ENCODE peak calls at places on chromosome 18, in nine cellular contexts. L is kidney, H is GM23248, Q is testis, F is thoracic aorta, J is endodermal cell, P is heart right ventricle, D is adrenal gland, N is sigmoid colon. W is an unnamed sample.

GRCh38 chr18:3450358-3451107 is 561 bp downstream of the TGIF1 start:
- DNase-seq in L (peak; percentile 93), H (peak; percentile 85), Q (peak; percentile 80), F (no peak), J (no peak), P (peak; percentile 76), D (peak; percentile 77), N (peak; percentile 92), W (peak; percentile 57)

GRCh38 chr18:74273394-74273793 is 18.4 kb downstream of the CYB5A start:
- DNase-seq in L (no peak), H (no peak), Q (no peak), F (no peak), J (no peak), P (no peak), D (no peak), N (no peak), W (no peak)

GRCh38 chr18:79410731-79411613 is 15.2 kb downstream of the NFATC1 start:
- DNase-seq in L (peak; percentile 75), H (no peak), Q (no peak), F (no peak), J (no peak), P (no peak), D (no peak), N (no peak), W (no peak)

GRCh38 chr18:1846640-1847039 is 724.7 kb downstream of the METTL4 start:
- DNase-seq in L (no peak), H (no peak), Q (no peak), F (no peak), J (no peak), P (no peak), D (no peak), N (no peak), W (no peak)

GRCh38 chr18:79493211-79493800 is 97.6 kb downstream of the NFATC1 start:
- DNase-seq in L (peak; percentile 69), H (no peak), Q (no peak), F (no peak), J (no peak), P (no peak), D (no peak), N (peak; percentile 66), W (peak; percentile 9)

GRCh38 chr18:77551055-77551454 is 301.4 kb downstream of the GALR1 start:
- DNase-seq in L (no peak), H (no peak), Q (no peak), F (no peak), J (no peak), P (no peak), D (no peak), N (no peak), W (no peak)

GRCh38 chr18:79572093-79572780 is 107.4 kb upstream of the CTDP1 start:
- DNase-seq in L (peak; percentile 51), H (no peak), Q (no peak), F (no peak), J (no peak), P (no peak), D (no peak), N (peak; percentile 44), W (no peak)

GRCh38 chr18:44128365-44128764 is 552.3 kb upstream of the SETBP1 start:
- DNase-seq in L (no peak), H (peak; percentile 73), Q (no peak), F (no peak), J (no peak), P (no peak), D (no peak), N (no peak), W (no peak)

GRCh38 chr18:13120255-13120654 is 98.3 kb upstream of the LDLRAD4 start:
- DNase-seq in L (no peak), H (no peak), Q (no peak), F (no peak), J (no peak), P (no peak), D (no peak), N (no peak), W (no peak)

GRCh38 chr18:11993264-11993916 is 12.1 kb downstream of the IMPA2 start:
- DNase-seq in L (peak; percentile 60), H (no peak), Q (no peak), F (no peak), J (no peak), P (no peak), D (no peak), N (peak; percentile 49), W (no peak)

GRCh38 chr18:77478619-77479018 is 229.0 kb downstream of the GALR1 start:
- DNase-seq in L (no peak), H (no peak), Q (peak; percentile 34), F (no peak), J (no peak), P (peak; percentile 81), D (peak; percentile 55), N (peak; percentile 85), W (peak; percentile 57)

GRCh38 chr18:23181547-23181946 is 46.3 kb downstream of the CABLES1 start:
- DNase-seq in L (no peak), H (no peak), Q (no peak), F (no peak), J (no peak), P (no peak), D (no peak), N (no peak), W (no peak)

GRCh38 chr18:48897531-48897930 is 53.2 kb downstream of the SMAD7 start:
- DNase-seq in L (no peak), H (peak; percentile 51), Q (no peak), F (no peak), J (no peak), P (no peak), D (no peak), N (peak; percentile 41), W (no peak)

GRCh38 chr18:63881851-63882250 is 5.7 kb upstream of the SERPINB2 start:
- DNase-seq in L (no peak), H (peak; percentile 70), Q (no peak), F (no peak), J (no peak), P (no peak), D (no peak), N (no peak), W (no peak)

GRCh38 chr18:74040459-74041332 is 106.9 kb downstream of the FBXO15 start:
- DNase-seq in L (no peak), H (peak; percentile 56), Q (peak; percentile 63), F (no peak), J (peak; percentile 92), P (no peak), D (peak; percentile 59), N (no peak), W (no peak)

GRCh38 chr18:54112356-54112755 is 112.1 kb downstream of the MBD2 start:
- DNase-seq in L (no peak), H (peak; percentile 66), Q (no peak), F (no peak), J (no peak), P (no peak), D (no peak), N (no peak), W (no peak)

GRCh38 chr18:25830787-25831186 is 259.6 kb downstream of the SS18 start:
- DNase-seq in L (no peak), H (peak; percentile 90), Q (no peak), F (no peak), J (no peak), P (peak; percentile 44), D (peak; percentile 87), N (no peak), W (peak; percentile 32)

GRCh38 chr18:36872329-36872728 is 43.4 kb downstream of the KIAA1328 start:
- DNase-seq in L (no peak), H (no peak), Q (no peak), F (no peak), J (no peak), P (no peak), D (no peak), N (no peak), W (no peak)

GRCh38 chr18:62578980-62579511 is 56.2 kb downstream of the ZCCHC2 start:
- DNase-seq in L (no peak), H (no peak), Q (no peak), F (no peak), J (no peak), P (no peak), D (no peak), N (no peak), W (no peak)

GRCh38 chr18:77071711-77072292 is 60.8 kb downstream of the MBP start:
- DNase-seq in L (no peak), H (peak; percentile 85), Q (no peak), F (peak; percentile 49), J (no peak), P (no peak), D (peak; percentile 52), N (no peak), W (no peak)

GRCh38 chr18:35470440-35470839 is 27.3 kb downstream of the INO80C start:
- DNase-seq in L (no peak), H (peak; percentile 28), Q (no peak), F (no peak), J (no peak), P (no peak), D (no peak), N (no peak), W (no peak)
- H3K27ac ChIP-seq in L (no peak overlapping the region), H (no peak overlapping the region), Q (no peak overlapping the region), F (no peak overlapping the region), J (no peak overlapping the region), P (no peak overlapping the region), D (no peak overlapping the region), N (peak overlapping the region; percentile 51), W (no peak overlapping the region)

DNA sequence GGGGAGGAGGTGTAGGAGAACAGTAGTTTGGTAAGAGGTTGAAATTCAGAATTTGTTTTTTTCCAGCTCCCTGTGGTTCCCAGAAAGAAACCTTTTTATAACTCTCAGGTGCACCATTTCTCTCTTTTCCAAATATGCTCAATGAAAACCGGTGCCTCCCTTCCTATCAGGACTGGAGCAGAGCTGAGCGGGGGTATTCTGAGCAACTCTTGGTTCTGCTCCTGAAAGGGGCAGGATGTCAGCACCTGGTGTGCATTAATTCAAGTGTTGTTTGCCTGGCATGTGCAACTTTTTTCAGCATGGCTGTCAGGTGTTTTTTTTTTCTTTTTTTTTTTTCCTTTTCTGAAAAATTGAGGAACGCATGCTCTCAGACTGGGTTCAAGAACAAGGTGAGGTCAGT is 74.1 kb downstream of the MAPK4 start:
- DNase-seq in L (no peak), H (no peak), Q (no peak), F (no peak), J (no peak), P (no peak), D (no peak), N (peak; percentile 20), W (no peak)
- H3K4me1 ChIP-seq in L (no peaks in the 10 kb centered on the region), H (peaks cover 7% of the 10 kb centered on the region), Q (peaks cover 4% of the 10 kb centered on the region), F (peaks cover 46% of the 10 kb centered on the region), J (peaks cover 3% of the 10 kb centered on the region), P (peaks cover 2% of the 10 kb centered on the region), D (peaks cover 14% of the 10 kb centered on the region), N (no peaks in the 10 kb centered on the region), W (peaks cover 17% of the 10 kb centered on the region)

GRCh38 chr18:59921384-59921891 is 21.6 kb downstream of the PMAIP1 start:
- DNase-seq in L (no peak), H (no peak), Q (no peak), F (no peak), J (no peak), P (no peak), D (no peak), N (no peak), W (no peak)
- H3K27ac ChIP-seq in L (no peak overlapping the region), H (no peak overlapping the region), Q (no peak overlapping the region), F (no peak overlapping the region), J (no peak overlapping the region), P (no peak overlapping the region), D (no peak overlapping the region), N (no peak overlapping the region), W (no peak overlapping the region)

DNA sequence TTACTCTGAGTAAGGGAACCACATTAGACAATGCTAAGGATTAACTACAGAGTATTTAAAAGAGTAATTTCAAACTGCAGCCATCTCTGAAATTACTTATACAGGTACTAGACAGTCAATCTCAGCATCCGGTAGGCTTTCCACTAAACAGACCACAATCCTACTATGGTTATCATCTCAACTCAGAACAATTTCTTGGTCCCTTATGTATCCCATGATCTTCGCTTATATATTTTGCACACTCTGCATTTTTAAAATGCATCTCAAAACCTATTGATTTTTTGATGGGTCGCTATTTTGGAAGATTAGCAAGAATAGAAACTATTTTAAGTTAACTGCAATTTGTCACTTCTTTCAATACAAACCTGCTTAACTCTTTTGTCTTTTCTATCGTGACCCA is 1.4 kb downstream of the PPP4R1 start:
- DNase-seq in L (no peak), H (no peak), Q (no peak), F (no peak), J (no peak), P (no peak), D (no peak), N (no peak), W (no peak)
- H3K4me1 ChIP-seq in L (peaks cover 20% of the 10 kb centered on the region), H (peaks cover 43% of the 10 kb centered on the region), Q (peaks cover 7% of the 10 kb centered on the region), F (peaks cover 58% of the 10 kb centered on the region), J (no peaks in the 10 kb centered on the region), P (peaks cover 3% of the 10 kb centered on the region), D (peaks cover 11% of the 10 kb centered on the region), N (no peaks in the 10 kb centered on the region), W (peaks cover 23% of the 10 kb centered on the region)

W was measured in gastrocnemius medialis.